ENCODE peak calls at places on chromosome 5, in six cellular contexts. One of them, this sample, is unnamed. For H3K9me3, the result is how much of the 10 kb centered on the place peaks cover.

GRCh38 chr5:6750951-6751685 is 37.9 kb downstream of the TENT4A start:
- DNase-seq in hepatocyte: no peak
- DNase-seq in spleen: peak
- DNase-seq in heart right ventricle: no peak
- DNase-seq in kidney: no peak
- DNase-seq in breast epithelium: no peak
- DNase-seq in this sample: no peak

GRCh38 chr5:128551476-128551875 is 13.4 kb upstream of the FBN2 start:
- DNase-seq in hepatocyte: no peak
- DNase-seq in spleen: no peak
- DNase-seq in heart right ventricle: no peak
- DNase-seq in kidney: no peak
- DNase-seq in breast epithelium: no peak
- DNase-seq in this sample: no peak

GRCh38 chr5:142807378-142807911 is 37.3 kb downstream of the ARHGAP26 start:
- DNase-seq in hepatocyte: peak
- DNase-seq in spleen: no peak
- DNase-seq in heart right ventricle: peak
- DNase-seq in kidney: no peak
- DNase-seq in breast epithelium: no peak
- DNase-seq in this sample: no peak

GRCh38 chr5:174793684-174794328 is 69.4 kb downstream of the MSX2 start:
- DNase-seq in hepatocyte: peak
- DNase-seq in spleen: peak
- DNase-seq in heart right ventricle: peak
- DNase-seq in kidney: peak
- DNase-seq in breast epithelium: peak
- DNase-seq in this sample: peak

GRCh38 chr5:35938518-35939227 is at the start of gene CAPSL:
- DNase-seq in hepatocyte: peak
- DNase-seq in spleen: no peak
- DNase-seq in heart right ventricle: no peak
- DNase-seq in kidney: no peak
- DNase-seq in breast epithelium: peak
- DNase-seq in this sample: peak

GRCh38 chr5:28850320-28850921 is 1812.0 kb upstream of the CDH9 start:
- DNase-seq in hepatocyte: no peak
- DNase-seq in spleen: peak
- DNase-seq in heart right ventricle: no peak
- DNase-seq in kidney: no peak
- DNase-seq in breast epithelium: no peak
- DNase-seq in this sample: no peak

GRCh38 chr5:138246334-138246733 is 28.1 kb downstream of the GFRA3 start:
- DNase-seq in hepatocyte: no peak
- DNase-seq in spleen: no peak
- DNase-seq in heart right ventricle: no peak
- DNase-seq in kidney: no peak
- DNase-seq in breast epithelium: no peak
- DNase-seq in this sample: no peak

GRCh38 chr5:90783460-90784333 is 225.1 kb downstream of the ADGRV1 start:
- DNase-seq in hepatocyte: peak
- DNase-seq in spleen: peak
- DNase-seq in heart right ventricle: peak
- DNase-seq in kidney: peak
- DNase-seq in breast epithelium: peak
- DNase-seq in this sample: peak

GRCh38 chr5:38800515-38800914 is 45.3 kb upstream of the OSMR start:
- DNase-seq in hepatocyte: no peak
- DNase-seq in spleen: no peak
- DNase-seq in heart right ventricle: peak
- DNase-seq in kidney: peak
- DNase-seq in breast epithelium: no peak
- DNase-seq in this sample: no peak

GRCh38 chr5:178403956-178404600 is 171.5 kb upstream of the PHYKPL start:
- DNase-seq in hepatocyte: no peak
- DNase-seq in spleen: no peak
- DNase-seq in heart right ventricle: no peak
- DNase-seq in kidney: peak
- DNase-seq in breast epithelium: no peak
- DNase-seq in this sample: no peak

GRCh38 chr5:56622146-56622545 is 193.2 kb upstream of the MAP3K1 start:
- DNase-seq in hepatocyte: no peak
- DNase-seq in spleen: no peak
- DNase-seq in heart right ventricle: no peak
- DNase-seq in kidney: no peak
- DNase-seq in breast epithelium: no peak
- DNase-seq in this sample: no peak

GRCh38 chr5:164651544-164651943 is 1146.1 kb downstream of the MAT2B start:
- DNase-seq in hepatocyte: no peak
- DNase-seq in spleen: no peak
- DNase-seq in heart right ventricle: no peak
- DNase-seq in kidney: no peak
- DNase-seq in breast epithelium: no peak
- DNase-seq in this sample: no peak

GRCh38 chr5:132008961-132009680 is 2.3 kb downstream of the ACSL6 start:
- DNase-seq in hepatocyte: no peak
- DNase-seq in spleen: peak
- DNase-seq in heart right ventricle: no peak
- DNase-seq in kidney: peak
- DNase-seq in breast epithelium: no peak
- DNase-seq in this sample: no peak

GRCh38 chr5:149414405-149415244 is 35.5 kb upstream of the IL17B start:
- DNase-seq in hepatocyte: no peak
- DNase-seq in spleen: no peak
- DNase-seq in heart right ventricle: peak
- DNase-seq in kidney: no peak
- DNase-seq in breast epithelium: no peak
- DNase-seq in this sample: no peak

GRCh38 chr5:173474881-173475287 is 141.6 kb downstream of the BOD1 start:
- DNase-seq in hepatocyte: no peak
- DNase-seq in spleen: no peak
- DNase-seq in heart right ventricle: no peak
- DNase-seq in kidney: no peak
- DNase-seq in breast epithelium: no peak
- DNase-seq in this sample: no peak

GRCh38 chr5:173027905-173028304 is 28.2 kb upstream of the CREBRF start:
- DNase-seq in hepatocyte: no peak
- DNase-seq in spleen: no peak
- DNase-seq in heart right ventricle: no peak
- DNase-seq in kidney: no peak
- DNase-seq in breast epithelium: no peak
- DNase-seq in this sample: no peak

GRCh38 chr5:132495063-132495671 is 4.6 kb upstream of the IRF1 start:
- DNase-seq in hepatocyte: peak
- DNase-seq in spleen: peak
- DNase-seq in heart right ventricle: no peak
- DNase-seq in kidney: peak
- DNase-seq in breast epithelium: peak
- DNase-seq in this sample: no peak

GRCh38 chr5:35324679-35325078 is 94.4 kb upstream of the PRLR start:
- DNase-seq in hepatocyte: no peak
- DNase-seq in spleen: no peak
- DNase-seq in heart right ventricle: no peak
- DNase-seq in kidney: no peak
- DNase-seq in breast epithelium: no peak
- DNase-seq in this sample: no peak

GRCh38 chr5:58060971-58061370 is 398.9 kb downstream of the PLK2 start:
- DNase-seq in hepatocyte: no peak
- DNase-seq in spleen: no peak
- DNase-seq in heart right ventricle: no peak
- DNase-seq in kidney: no peak
- DNase-seq in breast epithelium: no peak
- DNase-seq in this sample: no peak

GRCh38 chr5:137216976-137217598 is 282.0 kb downstream of the SPOCK1 start:
- DNase-seq in hepatocyte: no peak
- DNase-seq in spleen: no peak
- DNase-seq in heart right ventricle: no peak
- DNase-seq in kidney: no peak
- DNase-seq in breast epithelium: no peak
- DNase-seq in this sample: no peak

GRCh38 chr5:174317261-174317894 is 271.9 kb downstream of the NSG2 start:
- DNase-seq in hepatocyte: peak
- DNase-seq in spleen: peak
- DNase-seq in heart right ventricle: peak
- DNase-seq in kidney: no peak
- DNase-seq in breast epithelium: no peak
- DNase-seq in this sample: peak

GRCh38 chr5:157599565-157599964 is 24.0 kb upstream of the ADAM19 start:
- DNase-seq in hepatocyte: no peak
- DNase-seq in spleen: no peak
- DNase-seq in heart right ventricle: no peak
- DNase-seq in kidney: no peak
- DNase-seq in breast epithelium: no peak
- DNase-seq in this sample: no peak

GRCh38 chr5:157600252-157600651 is 24.7 kb upstream of the ADAM19 start:
- DNase-seq in hepatocyte: no peak
- DNase-seq in spleen: no peak
- DNase-seq in heart right ventricle: no peak
- DNase-seq in kidney: no peak
- DNase-seq in breast epithelium: no peak
- DNase-seq in this sample: no peak

GRCh38 chr5:157603333-157604190 is 28.0 kb upstream of the ADAM19 start:
- DNase-seq in hepatocyte: no peak
- DNase-seq in spleen: no peak
- DNase-seq in heart right ventricle: no peak
- DNase-seq in kidney: no peak
- DNase-seq in breast epithelium: no peak
- DNase-seq in this sample: no peak

GRCh38 chr5:157606046-157606445 is 30.5 kb upstream of the ADAM19 start:
- DNase-seq in hepatocyte: no peak
- DNase-seq in spleen: no peak
- DNase-seq in heart right ventricle: no peak
- DNase-seq in kidney: no peak
- DNase-seq in breast epithelium: no peak
- DNase-seq in this sample: no peak

DNA sequence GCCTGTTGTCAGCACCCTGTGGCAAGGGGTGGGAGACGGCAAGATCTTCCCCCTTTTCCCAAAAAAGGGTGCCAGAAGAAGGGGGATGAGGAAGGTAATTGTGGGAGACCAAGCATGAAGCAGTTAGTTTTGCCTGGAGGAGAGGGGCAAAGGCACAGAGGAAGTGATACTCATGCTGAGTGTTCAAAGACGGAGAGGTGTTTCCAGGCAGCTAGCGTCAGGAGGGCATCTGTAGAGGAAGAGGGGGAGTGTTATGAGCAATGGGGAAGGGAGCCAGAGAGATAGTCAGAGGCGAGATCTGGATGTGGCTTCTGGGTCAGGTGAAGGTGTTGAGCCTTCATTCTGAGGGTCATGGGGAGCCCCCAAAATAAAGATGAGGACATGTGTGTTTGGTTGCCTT is 26.9 kb upstream of the ADAM19 start:
- DNase-seq in hepatocyte: no peak
- DNase-seq in spleen: no peak
- DNase-seq in heart right ventricle: no peak
- DNase-seq in kidney: no peak
- DNase-seq in breast epithelium: no peak
- DNase-seq in this sample: no peak
- H3K27ac ChIP-seq in hepatocyte: no peak
- H3K27ac ChIP-seq in spleen: no peak
- H3K27ac ChIP-seq in heart right ventricle: no peak
- H3K27ac ChIP-seq in kidney: no peak
- H3K27ac ChIP-seq in breast epithelium: no peak
- H3K27ac ChIP-seq in this sample: no peak

GRCh38 chr5:171311698-171312083 is 2.6 kb downstream of the TLX3 start:
- DNase-seq in hepatocyte: no peak
- DNase-seq in spleen: no peak
- DNase-seq in heart right ventricle: no peak
- DNase-seq in kidney: peak
- DNase-seq in breast epithelium: no peak
- DNase-seq in this sample: no peak
- H3K9me3 ChIP-seq in hepatocyte: under half
- H3K9me3 ChIP-seq in spleen: under half
- H3K9me3 ChIP-seq in heart right ventricle: under half
- H3K9me3 ChIP-seq in kidney: under half
- H3K9me3 ChIP-seq in breast epithelium: under half
- H3K9me3 ChIP-seq in this sample: under half

GRCh38 chr5:69129413-69129812 is 35.6 kb downstream of the SLC30A5 start:
- DNase-seq in hepatocyte: no peak
- DNase-seq in spleen: no peak
- DNase-seq in heart right ventricle: no peak
- DNase-seq in kidney: no peak
- DNase-seq in breast epithelium: no peak
- DNase-seq in this sample: no peak
- H3K27ac ChIP-seq in hepatocyte: no peak
- H3K27ac ChIP-seq in spleen: no peak
- H3K27ac ChIP-seq in heart right ventricle: no peak
- H3K27ac ChIP-seq in kidney: no peak
- H3K27ac ChIP-seq in breast epithelium: no peak
- H3K27ac ChIP-seq in this sample: no peak

GRCh38 chr5:94159144-94159543 is 417.7 kb upstream of the POU5F2 start:
- DNase-seq in hepatocyte: no peak
- DNase-seq in spleen: no peak
- DNase-seq in heart right ventricle: no peak
- DNase-seq in kidney: no peak
- DNase-seq in breast epithelium: no peak
- DNase-seq in this sample: no peak
- H3K9me3 ChIP-seq in hepatocyte: under half
- H3K9me3 ChIP-seq in spleen: under half
- H3K9me3 ChIP-seq in heart right ventricle: under half
- H3K9me3 ChIP-seq in kidney: under half
- H3K9me3 ChIP-seq in breast epithelium: under half
- H3K9me3 ChIP-seq in this sample: under half

GRCh38 chr5:135356522-135357318 is 42.3 kb downstream of the MACROH2A1 start:
- DNase-seq in hepatocyte: peak
- DNase-seq in spleen: peak
- DNase-seq in heart right ventricle: peak
- DNase-seq in kidney: peak
- DNase-seq in breast epithelium: no peak
- DNase-seq in this sample: no peak
- H3K27ac ChIP-seq in hepatocyte: peak
- H3K27ac ChIP-seq in spleen: peak
- H3K27ac ChIP-seq in heart right ventricle: peak
- H3K27ac ChIP-seq in kidney: no peak
- H3K27ac ChIP-seq in breast epithelium: peak
- H3K27ac ChIP-seq in this sample: no peak

DNA sequence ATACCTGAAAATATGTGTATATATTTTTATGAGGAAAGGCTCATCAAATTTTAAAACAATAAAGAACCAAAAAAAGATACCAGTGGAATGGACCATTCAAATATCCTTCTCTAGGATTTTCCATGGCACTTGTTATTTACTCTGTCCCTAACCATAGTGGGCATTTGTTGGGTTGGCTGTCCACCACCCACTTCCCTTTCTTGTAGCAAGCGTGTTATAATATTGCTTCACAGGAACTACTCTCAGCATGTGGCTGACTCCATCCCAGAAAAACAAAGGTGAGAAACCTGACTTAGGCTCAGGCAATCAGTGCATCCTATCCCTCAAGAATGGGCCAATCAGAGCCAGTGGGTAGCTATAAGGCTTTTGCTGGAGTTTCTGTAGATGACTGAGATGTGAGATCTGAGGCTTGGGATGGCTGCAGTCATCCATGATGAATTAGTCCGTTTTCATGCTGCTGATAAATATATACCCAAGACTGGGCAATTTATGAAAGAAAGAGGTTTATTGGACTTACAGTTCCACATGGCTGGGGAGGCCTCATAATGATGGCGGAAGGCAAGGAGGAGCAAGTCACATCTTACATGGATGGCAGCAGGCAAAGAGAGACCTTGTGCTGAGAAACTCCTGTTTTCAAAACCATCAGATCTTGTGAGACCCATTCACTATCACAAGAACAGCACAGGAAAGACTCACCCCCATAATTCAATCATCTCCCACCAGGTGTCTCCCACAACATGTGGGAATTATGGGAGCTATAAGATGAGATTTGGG is 17.2 kb downstream of the C5orf63 start:
- DNase-seq in hepatocyte: no peak
- DNase-seq in spleen: no peak
- DNase-seq in heart right ventricle: no peak
- DNase-seq in kidney: no peak
- DNase-seq in breast epithelium: no peak
- DNase-seq in this sample: no peak
- H3K9me3 ChIP-seq in hepatocyte: under half
- H3K9me3 ChIP-seq in spleen: under half
- H3K9me3 ChIP-seq in heart right ventricle: under half
- H3K9me3 ChIP-seq in kidney: under half
- H3K9me3 ChIP-seq in breast epithelium: under half
- H3K9me3 ChIP-seq in this sample: under half

This sample was measured in neural progenitor cell.